ENCODE peak calls at places on chromosomes 13 and 19, in six cellular contexts. S is HCT116, X is GM12878, A is K562, W is SK-N-SH, Y is HepG2. M is an unnamed sample.

GRCh38 chr13:33639158-33639557 is 178.8 kb upstream of the RFC3 start:
- DNase-seq in S (no peak), X (no peak), A (no peak), W (no peak), Y (peak), M (no peak)

GRCh38 chr19:8641908-8642547 is 11.6 kb downstream of the NFILZ start:
- DNase-seq in S (peak), X (no peak), A (peak), W (peak), Y (peak), M (peak)

GRCh38 chr13:34300559-34300958 is 482.6 kb downstream of the RFC3 start:
- DNase-seq in S (no peak), X (no peak), A (no peak), W (no peak), Y (peak), M (no peak)

GRCh38 chr13:27359203-27359821 is 65.1 kb upstream of the GTF3A start:
- DNase-seq in S (peak), X (no peak), A (peak), W (peak), Y (peak), M (peak)

GRCh38 chr19:7917292-7918061 is 2.7 kb upstream of the SNAPC2 start:
- DNase-seq in S (no peak), X (no peak), A (no peak), W (peak), Y (no peak), M (peak)

GRCh38 chr19:13859361-13859880 is 17.5 kb upstream of the NANOS3 start:
- DNase-seq in S (no peak), X (no peak), A (no peak), W (peak), Y (no peak), M (no peak)

GRCh38 chr13:21014666-21015170 is 46.7 kb downstream of the LATS2 start:
- DNase-seq in S (no peak), X (no peak), A (no peak), W (no peak), Y (peak), M (no peak)

GRCh38 chr19:900302-901111 is 7.2 kb downstream of the RNU6-9 start:
- DNase-seq in S (no peak), X (no peak), A (peak), W (peak), Y (no peak), M (peak)

GRCh38 chr19:38543807-38544568 is 73.8 kb downstream of the MAP4K1 start:
- DNase-seq in S (peak), X (peak), A (peak), W (peak), Y (peak), M (peak)

GRCh38 chr13:24159921-24160324 is 597 bp upstream of the SPATA13 start:
- DNase-seq in S (no peak), X (no peak), A (no peak), W (peak), Y (no peak), M (no peak)

GRCh38 chr19:12543855-12544254 is 7.4 kb downstream of the ZNF564 start:
- DNase-seq in S (no peak), X (no peak), A (no peak), W (no peak), Y (no peak), M (no peak)

GRCh38 chr19:53549354-53549753 is 11.4 kb downstream of the ZNF331 start:
- DNase-seq in S (no peak), X (no peak), A (no peak), W (no peak), Y (no peak), M (no peak)

GRCh38 chr13:25225970-25226369 is 53.9 kb upstream of the AMER2 start:
- DNase-seq in S (no peak), X (no peak), A (no peak), W (no peak), Y (no peak), M (no peak)

GRCh38 chr13:40668335-40668734 is 1.9 kb upstream of the FOXO1 start:
- DNase-seq in S (no peak), X (no peak), A (peak), W (no peak), Y (peak), M (no peak)

GRCh38 chr19:33690461-33691427 is 69.0 kb downstream of the CHST8 start:
- DNase-seq in S (no peak), X (no peak), A (no peak), W (peak), Y (no peak), M (no peak)

GRCh38 chr19:46993622-46994021 is 26.0 kb upstream of the NPAS1 start:
- DNase-seq in S (no peak), X (no peak), A (no peak), W (no peak), Y (no peak), M (no peak)

GRCh38 chr13:102817907-102818306 is 19.0 kb downstream of the BIVM start:
- DNase-seq in S (no peak), X (no peak), A (no peak), W (no peak), Y (no peak), M (no peak)

GRCh38 chr19:29531458-29532025 is 5.7 kb downstream of the VSTM2B start:
- DNase-seq in S (no peak), X (no peak), A (no peak), W (no peak), Y (no peak), M (no peak)

GRCh38 chr13:61531383-61532065 is 115.9 kb upstream of the PCDH20 start:
- DNase-seq in S (no peak), X (peak), A (no peak), W (no peak), Y (no peak), M (no peak)

GRCh38 chr19:34319785-34320184 is 45.2 kb upstream of the GPI start:
- DNase-seq in S (no peak), X (no peak), A (peak), W (no peak), Y (no peak), M (no peak)

GRCh38 chr13:34708914-34709313 is 233.2 kb upstream of the NBEA start:
- DNase-seq in S (no peak), X (no peak), A (no peak), W (no peak), Y (no peak), M (no peak)

GRCh38 chr19:2235026-2235395 is 1.1 kb downstream of the PLEKHJ1 start:
- DNase-seq in S (no peak), X (no peak), A (no peak), W (no peak), Y (no peak), M (no peak)
- TF ChIP-seq JUND in S (no peak), X (no peak), A (no peak), W (no peak), Y (no peak), M (no peak)

GRCh38 chr13:71754407-71754974 is 112.5 kb downstream of the DACH1 start:
- DNase-seq in S (no peak), X (no peak), A (no peak), W (no peak), Y (no peak), M (no peak)

GRCh38 chr13:71760226-71760591 is 106.8 kb downstream of the DACH1 start:
- DNase-seq in S (no peak), X (no peak), A (no peak), W (no peak), Y (no peak), M (no peak)

GRCh38 chr13:71758823-71759222 is 108.2 kb downstream of the DACH1 start:
- DNase-seq in S (no peak), X (no peak), A (no peak), W (peak), Y (no peak), M (no peak)

DNA sequence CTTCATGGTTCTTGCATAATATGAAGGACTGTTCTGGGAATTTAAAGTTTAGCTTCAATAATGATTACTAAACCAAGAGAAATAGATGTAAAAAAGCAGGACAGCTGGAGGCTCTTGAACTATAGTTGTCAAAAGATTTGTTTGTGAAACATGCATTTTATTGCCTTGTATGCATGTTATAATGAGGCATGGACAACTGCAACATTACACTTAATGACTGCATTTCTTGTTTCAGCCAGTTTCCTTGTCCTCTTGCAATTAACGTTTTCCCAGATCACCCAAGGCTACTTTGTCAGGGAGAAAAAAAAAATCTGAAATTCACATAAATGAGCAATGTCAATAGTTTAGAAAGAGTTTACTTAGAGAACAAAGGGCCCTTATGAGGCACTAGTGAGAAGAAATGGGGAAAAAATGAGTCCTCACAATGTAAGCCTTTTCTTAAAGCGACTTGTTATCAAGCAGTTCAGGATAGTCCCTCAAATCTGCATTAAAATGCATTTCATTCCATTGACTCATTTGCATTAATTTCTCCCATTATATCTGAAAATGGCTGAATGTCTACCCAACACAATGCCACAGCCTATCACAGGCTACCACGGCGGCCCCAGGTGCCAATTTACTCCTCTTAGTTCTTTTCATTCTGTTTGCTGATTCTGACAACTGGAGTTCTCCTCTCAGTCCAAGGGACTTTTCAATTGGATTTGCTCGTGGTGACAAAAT is 107.3 kb downstream of the DACH1 start:
- DNase-seq in S (no peak), X (no peak), A (no peak), W (no peak), Y (peak), M (no peak)
- TF ChIP-seq JUND in S (no peak), X (no peak), A (no peak), W (no peak), Y (no peak), M (no peak)

GRCh38 chr19:5406816-5407215 is 48.4 kb upstream of the ZNRF4 start:
- DNase-seq in S (no peak), X (no peak), A (no peak), W (no peak), Y (no peak), M (no peak)

GRCh38 chr19:5403968-5404640 is 51.1 kb upstream of the ZNRF4 start:
- DNase-seq in S (peak), X (no peak), A (peak), W (no peak), Y (peak), M (peak)

DNA sequence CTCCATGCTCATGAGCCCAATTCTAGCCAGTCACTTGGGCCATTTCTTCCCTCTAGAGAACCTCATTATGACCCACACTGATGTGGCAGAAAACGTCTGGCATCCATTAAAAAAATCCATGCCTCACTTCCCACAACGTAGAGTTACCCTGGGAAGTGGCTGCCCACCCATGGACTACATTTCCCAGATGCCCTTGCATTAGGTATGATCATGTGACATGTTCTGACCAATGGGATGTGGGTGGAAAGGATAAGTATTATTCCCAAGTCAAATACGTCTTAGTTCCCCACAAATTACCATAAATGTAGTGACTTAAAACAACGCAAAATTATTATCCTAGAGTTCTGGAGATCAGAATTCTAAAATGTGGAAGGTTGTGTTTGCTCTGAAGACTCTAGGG is 47.9 kb upstream of the ZNRF4 start:
- DNase-seq in S (peak), X (no peak), A (peak), W (peak), Y (peak), M (peak)
- TF ChIP-seq JUND in S (no peak), X (no peak), A (no peak), W (no peak), Y (no peak), M (no peak)

GRCh38 chr13:74052402-74052928 is 81.7 kb downstream of the KLF12 start:
- DNase-seq in S (no peak), X (no peak), A (no peak), W (no peak), Y (peak), M (no peak)

GRCh38 chr13:74061939-74062595 is 72.1 kb downstream of the KLF12 start:
- DNase-seq in S (no peak), X (peak), A (no peak), W (peak), Y (no peak), M (no peak)

GRCh38 chr13:74062933-74063332 is 71.3 kb downstream of the KLF12 start:
- DNase-seq in S (no peak), X (peak), A (no peak), W (no peak), Y (no peak), M (no peak)

DNA sequence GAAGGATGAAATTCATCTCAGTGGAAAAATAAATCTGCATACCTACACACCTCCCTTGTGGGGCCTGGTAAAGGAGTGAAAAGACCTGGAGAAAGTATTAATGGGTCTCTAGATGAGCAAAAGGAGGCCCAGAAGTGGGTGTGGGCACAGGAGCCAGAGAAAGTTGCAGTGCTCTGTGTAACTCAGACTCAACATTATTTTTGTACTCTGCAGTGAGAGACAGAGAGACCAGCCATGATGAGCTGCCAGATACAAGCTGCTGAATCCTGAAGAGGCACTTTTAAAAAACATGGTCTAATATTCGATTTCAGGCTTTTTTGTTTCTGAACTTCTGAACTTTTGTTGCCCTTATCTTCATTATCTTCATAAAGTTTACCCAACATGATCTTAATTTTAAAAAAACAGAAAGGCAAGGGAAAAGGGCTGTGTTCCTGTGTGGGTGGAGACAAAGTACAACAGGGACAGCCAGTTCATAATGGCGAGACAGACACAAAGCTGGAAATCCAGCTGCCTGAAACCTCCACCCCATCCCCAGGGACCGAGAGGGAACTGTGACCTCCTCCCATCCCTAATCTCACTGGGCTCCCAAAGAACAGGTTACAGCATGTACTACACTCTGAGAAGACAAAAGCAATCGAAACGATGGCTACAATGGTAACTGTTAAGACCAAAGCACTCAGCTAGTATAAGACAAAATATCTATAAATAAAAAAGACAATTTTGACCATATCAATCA is 77.2 kb downstream of the KLF12 start:
- DNase-seq in S (no peak), X (no peak), A (no peak), W (no peak), Y (no peak), M (no peak)
- TF ChIP-seq JUND in S (no peak), X (no peak), A (no peak), W (no peak), Y (no peak), M (no peak)

GRCh38 chr13:71118779-71119364 is 748.1 kb downstream of the DACH1 start:
- DNase-seq in S (no peak), X (no peak), A (no peak), W (no peak), Y (no peak), M (no peak)

DNA sequence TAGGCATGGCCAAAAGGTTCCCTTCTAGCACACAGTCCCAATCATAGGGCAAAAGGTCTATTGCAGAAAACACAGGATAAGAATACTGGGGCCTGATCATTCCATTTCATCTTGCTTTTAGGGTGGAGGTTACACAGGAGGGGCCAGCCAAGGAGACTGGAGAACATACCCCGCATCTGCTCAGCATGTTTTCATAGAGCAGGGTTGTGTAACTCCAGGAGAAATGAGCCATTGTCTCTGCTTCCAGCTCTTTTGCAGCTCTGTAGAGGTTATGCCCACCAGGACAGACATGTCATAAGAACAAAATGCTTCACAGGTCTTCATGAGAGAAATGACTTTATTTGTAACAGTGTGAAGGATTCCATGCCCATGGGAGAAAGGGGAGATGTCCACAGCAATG is 742.8 kb downstream of the DACH1 start:
- DNase-seq in S (no peak), X (no peak), A (no peak), W (no peak), Y (no peak), M (no peak)
- TF ChIP-seq JUND in S (no peak), X (no peak), A (no peak), W (no peak), Y (no peak), M (no peak)

GRCh38 chr13:97274782-97275252 is 52.7 kb downstream of the MBNL2 start:
- DNase-seq in S (no peak), X (no peak), A (no peak), W (no peak), Y (peak), M (no peak)
- TF ChIP-seq JUND in S (peak), X (no peak), A (no peak), W (peak), Y (peak), M (no peak)

GRCh38 chr13:113119822-113120189 is 2.8 kb upstream of the F10 start:
- DNase-seq in S (no peak), X (no peak), A (no peak), W (no peak), Y (no peak), M (no peak)

GRCh38 chr13:113122571-113123225 is at the start of gene F10:
- DNase-seq in S (peak), X (no peak), A (peak), W (peak), Y (peak), M (no peak)

GRCh38 chr13:113120300-113121182 is 2.1 kb upstream of the F10 start:
- DNase-seq in S (no peak), X (no peak), A (no peak), W (no peak), Y (no peak), M (no peak)

GRCh38 chr13:113121928-113122420 is 625 bp upstream of the F10 start:
- DNase-seq in S (no peak), X (no peak), A (no peak), W (peak), Y (no peak), M (no peak)

GRCh38 chr13:113121183-113121927 is 1.2 kb upstream of the F10 start:
- DNase-seq in S (no peak), X (no peak), A (no peak), W (no peak), Y (no peak), M (no peak)
- TF ChIP-seq JUND in S (no peak), X (no peak), A (no peak), W (no peak), Y (no peak), M (no peak)

GRCh38 chr13:75442736-75443234 is 39.2 kb downstream of the TBC1D4 start:
- DNase-seq in S (no peak), X (no peak), A (no peak), W (no peak), Y (no peak), M (no peak)

GRCh38 chr13:75444016-75444415 is 38.0 kb downstream of the TBC1D4 start:
- DNase-seq in S (no peak), X (no peak), A (no peak), W (no peak), Y (peak), M (no peak)

GRCh38 chr13:75437582-75438318 is 44.2 kb downstream of the TBC1D4 start:
- DNase-seq in S (no peak), X (no peak), A (no peak), W (no peak), Y (no peak), M (no peak)

GRCh38 chr13:75443356-75443958 is 38.5 kb downstream of the TBC1D4 start:
- DNase-seq in S (no peak), X (no peak), A (no peak), W (no peak), Y (no peak), M (no peak)

DNA sequence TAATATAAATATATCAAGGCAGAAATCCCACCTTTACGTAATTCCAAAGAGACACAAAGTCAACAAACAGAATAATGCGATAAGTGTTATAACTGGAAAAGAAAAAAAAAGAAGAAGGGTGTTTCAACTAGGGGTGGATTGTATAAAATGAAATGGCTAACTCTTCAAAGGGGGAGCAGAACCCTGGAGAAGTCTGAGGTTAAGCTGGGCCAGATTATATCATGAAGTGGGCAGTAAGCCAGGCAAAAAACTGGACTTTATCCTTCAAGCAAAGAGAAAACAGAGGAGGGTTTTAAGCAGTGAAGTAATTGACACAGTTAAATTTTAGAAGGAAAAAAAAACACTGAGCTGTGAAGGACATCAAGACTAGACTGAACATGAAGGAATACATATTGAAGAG is 41.9 kb downstream of the TBC1D4 start:
- DNase-seq in S (no peak), X (no peak), A (no peak), W (no peak), Y (peak), M (no peak)
- TF ChIP-seq JUND in S (no peak), X (no peak), A (no peak), W (no peak), Y (no peak), M (no peak)

GRCh38 chr13:95326695-95327094 is 25.4 kb upstream of the ABCC4 start:
- DNase-seq in S (no peak), X (no peak), A (no peak), W (no peak), Y (no peak), M (no peak)

GRCh38 chr13:95325485-95325884 is 24.2 kb upstream of the ABCC4 start:
- DNase-seq in S (no peak), X (no peak), A (no peak), W (peak), Y (no peak), M (no peak)

GRCh38 chr13:95323930-95324662 is 22.8 kb upstream of the ABCC4 start:
- DNase-seq in S (no peak), X (no peak), A (no peak), W (peak), Y (no peak), M (no peak)

GRCh38 chr13:95327190-95327589 is 25.9 kb upstream of the ABCC4 start:
- DNase-seq in S (no peak), X (no peak), A (no peak), W (no peak), Y (no peak), M (no peak)
- TF ChIP-seq JUND in S (no peak), X (no peak), A (no peak), W (no peak), Y (no peak), M (no peak)